ENCODE peak calls at places on chromosomes 1 and 21, in eight cellular contexts. H is tibial artery, L is dorsolateral prefrontal cortex, S is mesothelial cell of epicardium, C is lung, Q is transverse colon, T is nephron progenitor cell, E is astrocyte of the spinal cord. W is an unnamed sample.

GRCh38 chr1:23101101-23101827 is 67.4 kb downstream of the LUZP1 start:
- DNase-seq in T (no peak), C (no peak), Q (no peak), S (no peak), E (no peak), L (no peak), H (no peak), W (no peak)

GRCh38 chr21:46250146-46250725 is 21.7 kb upstream of the LSS start:
- DNase-seq in S (no peak), Q (no peak), L (no peak), H (no peak), E (no peak), T (no peak), C (no peak), W (peak)

GRCh38 chr1:30877205-30877912 is 31.2 kb downstream of the SDC3 start:
- DNase-seq in Q (peak), H (peak), C (peak), L (no peak), S (no peak), E (peak), T (no peak), W (no peak)

GRCh38 chr1:206923009-206923960 is 1.5 kb upstream of the FCMR start:
- DNase-seq in E (no peak), S (no peak), H (no peak), C (no peak), L (no peak), T (no peak), Q (peak), W (no peak)

GRCh38 chr21:32572574-32573420 is 12.5 kb downstream of the TCP10L start:
- DNase-seq in H (no peak), L (no peak), E (no peak), C (no peak), T (no peak), Q (peak), S (no peak), W (no peak)

GRCh38 chr1:10903826-10904225 is 107.4 kb upstream of the CASZ1 start:
- DNase-seq in C (no peak), E (no peak), T (no peak), H (no peak), Q (no peak), S (no peak), L (no peak), W (no peak)

GRCh38 chr1:33966346-33967141 is 102.7 kb downstream of the HMGB4 start:
- DNase-seq in S (no peak), T (no peak), E (peak), C (no peak), Q (no peak), H (no peak), L (no peak), W (no peak)

GRCh38 chr1:246214708-246215504 is 292.2 kb downstream of the SMYD3 start:
- DNase-seq in H (no peak), Q (peak), T (no peak), L (no peak), S (no peak), E (peak), C (peak), W (no peak)

GRCh38 chr1:247392088-247392487 is 23.9 kb upstream of the NLRP3 start:
- DNase-seq in E (no peak), L (no peak), Q (no peak), H (no peak), C (no peak), T (no peak), S (no peak), W (no peak)

GRCh38 chr1:50326026-50326425 is 97.2 kb downstream of the DMRTA2 start:
- DNase-seq in Q (no peak), L (no peak), H (no peak), S (no peak), C (no peak), T (no peak), E (no peak), W (no peak)

GRCh38 chr1:27616441-27616840 is 12.5 kb upstream of the AHDC1 start:
- DNase-seq in H (no peak), C (no peak), L (no peak), T (no peak), Q (no peak), S (no peak), E (no peak), W (no peak)
- TF ChIP-seq CTCF in H (no peak), C (no peak), L (no peak), T (no peak), Q (no peak), S (no peak), E (peak), W (no peak)

GRCh38 chr1:85603086-85603485 is 22.5 kb downstream of the CCN1 start:
- DNase-seq in S (no peak), Q (no peak), T (no peak), L (no peak), C (no peak), H (no peak), E (no peak), W (no peak)
- TF ChIP-seq CTCF in S (no peak), Q (no peak), T (no peak), L (no peak), C (no peak), H (no peak), E (no peak), W (no peak)

GRCh38 chr21:45177039-45177438 is 102.7 kb downstream of the ADARB1 start:
- DNase-seq in L (no peak), E (no peak), C (no peak), T (no peak), Q (no peak), H (no peak), S (no peak), W (no peak)

GRCh38 chr21:45180289-45180599 is 105.9 kb downstream of the ADARB1 start:
- DNase-seq in H (no peak), C (no peak), E (no peak), S (no peak), T (no peak), L (no peak), Q (no peak), W (no peak)

GRCh38 chr21:45179568-45180288 is 105.3 kb downstream of the ADARB1 start:
- DNase-seq in H (no peak), L (no peak), S (no peak), C (no peak), Q (no peak), E (no peak), T (no peak), W (no peak)

GRCh38 chr21:45178072-45178608 is 103.8 kb downstream of the ADARB1 start:
- DNase-seq in C (no peak), T (no peak), E (no peak), L (no peak), H (no peak), Q (no peak), S (no peak), W (no peak)

DNA sequence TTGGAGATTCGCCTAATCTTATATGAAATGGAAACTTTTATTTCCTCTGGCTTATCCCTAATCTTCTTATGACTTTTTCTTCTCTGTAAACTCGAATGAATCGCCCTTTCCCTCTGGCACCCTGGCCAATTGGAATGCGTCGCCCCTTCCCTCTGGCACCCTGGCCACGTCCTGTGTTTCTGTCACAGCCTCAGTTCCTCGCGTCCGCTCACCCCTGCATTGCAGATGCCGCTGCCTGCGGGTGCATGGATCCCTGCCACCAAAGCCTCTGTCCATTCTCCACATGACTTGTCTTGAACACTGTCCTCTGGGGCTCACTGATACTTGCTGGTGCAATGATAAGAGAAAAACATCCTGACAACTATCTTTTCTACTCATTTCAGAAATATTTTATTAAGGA is 104.6 kb downstream of the ADARB1 start:
- DNase-seq in H (no peak), T (no peak), C (no peak), S (no peak), L (no peak), E (no peak), Q (no peak), W (no peak)
- TF ChIP-seq CTCF in H (no peak), T (no peak), C (no peak), S (no peak), L (no peak), E (no peak), Q (no peak), W (no peak)

GRCh38 chr1:6033986-6034749 is 11.5 kb upstream of the KCNAB2 start:
- DNase-seq in E (no peak), C (peak), T (peak), H (no peak), Q (peak), L (peak), S (no peak), W (no peak)
- TF ChIP-seq CTCF in E (peak), C (peak), T (peak), H (peak), Q (peak), L (peak), S (peak), W (peak)

DNA sequence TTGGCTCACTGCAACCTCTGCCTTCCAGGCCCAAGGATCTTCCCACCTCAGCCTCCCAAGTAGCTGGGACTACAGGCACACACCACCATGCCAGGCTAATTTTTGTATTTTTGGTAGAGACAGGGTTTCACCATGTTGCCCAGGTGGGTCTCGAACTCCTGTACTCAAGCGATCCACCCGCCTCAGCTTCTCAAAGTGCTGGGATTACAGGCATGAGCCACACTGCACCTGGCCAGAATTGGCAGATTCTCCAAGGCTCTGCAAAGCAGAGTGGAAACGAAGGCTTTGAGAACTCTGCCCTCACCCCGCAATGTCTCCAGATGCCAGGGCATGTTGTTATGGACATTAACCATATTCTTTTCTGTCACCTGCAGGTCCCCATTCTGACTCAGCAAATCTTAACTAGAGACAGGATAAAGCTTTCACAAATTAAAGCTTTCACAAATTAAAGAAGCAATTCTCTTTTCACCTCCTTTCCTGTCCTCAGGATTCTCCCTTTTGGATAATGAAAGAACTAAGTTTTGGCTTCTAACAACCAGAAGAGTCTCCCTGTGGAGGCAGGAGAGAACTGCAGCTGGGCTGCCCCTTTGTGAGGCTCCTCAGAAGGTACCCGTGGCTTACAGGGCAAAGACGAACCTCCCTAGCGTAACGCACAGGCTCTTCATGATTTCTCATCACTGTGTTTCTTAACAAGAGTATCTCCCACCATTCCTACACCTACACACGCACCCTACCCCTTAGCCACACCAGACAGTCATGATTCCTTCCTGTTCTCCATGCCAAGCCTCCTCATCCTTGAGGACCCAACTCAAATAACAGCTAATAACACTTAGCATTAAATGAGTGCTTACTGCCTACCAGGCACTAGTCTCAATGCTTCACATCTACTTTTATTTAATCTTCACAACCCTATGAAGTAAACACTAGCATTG is 29.8 kb downstream of the GPA33 start:
- DNase-seq in H (no peak), L (no peak), C (no peak), S (no peak), Q (no peak), E (peak), T (no peak), W (no peak)
- TF ChIP-seq CTCF in H (no peak), L (no peak), C (no peak), S (no peak), Q (no peak), E (peak), T (peak), W (peak)

GRCh38 chr1:63569917-63570316 is 23.3 kb upstream of the PGM1 start:
- DNase-seq in T (no peak), L (no peak), C (no peak), S (no peak), H (no peak), Q (no peak), E (no peak), W (no peak)

DNA sequence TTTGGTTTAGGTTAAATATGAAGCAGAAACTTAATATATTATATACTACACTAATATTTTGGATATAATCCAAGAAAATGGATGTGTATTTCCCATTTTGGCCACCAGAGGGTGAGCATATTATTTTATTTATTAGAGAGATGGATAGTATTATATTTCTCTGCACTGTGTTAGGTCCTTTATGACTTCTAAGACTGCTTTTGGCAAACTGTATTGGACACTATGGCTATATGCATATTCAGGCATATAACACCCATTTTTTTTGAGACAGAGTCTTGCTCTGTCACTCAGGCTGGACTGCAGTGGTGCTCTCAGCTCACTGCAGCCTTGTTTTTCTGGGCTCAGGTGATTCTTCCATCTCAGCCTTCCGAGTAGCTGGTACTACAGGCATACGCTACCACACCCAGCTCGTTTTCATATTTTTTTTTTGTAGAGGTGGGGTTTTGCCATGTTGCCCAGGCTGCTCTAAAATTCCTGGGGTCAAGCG is 17.8 kb upstream of the PGM1 start:
- DNase-seq in C (no peak), T (no peak), E (peak), S (no peak), H (no peak), L (no peak), Q (no peak), W (no peak)
- TF ChIP-seq CTCF in C (peak), T (peak), E (peak), S (peak), H (peak), L (peak), Q (peak), W (peak)

GRCh38 chr1:112312315-112312714 is 83.7 kb upstream of the CTTNBP2NL start:
- DNase-seq in E (no peak), T (no peak), S (no peak), H (no peak), C (no peak), Q (no peak), L (no peak), W (no peak)
- TF ChIP-seq CTCF in E (no peak), T (no peak), S (no peak), H (no peak), C (no peak), Q (no peak), L (no peak), W (no peak)

GRCh38 chr1:17998889-17999288 is 108.7 kb upstream of the IGSF21 start:
- DNase-seq in Q (no peak), L (no peak), T (no peak), H (no peak), C (no peak), S (no peak), E (no peak), W (no peak)
- TF ChIP-seq CTCF in Q (no peak), L (no peak), T (peak), H (no peak), C (no peak), S (no peak), E (no peak), W (peak)

GRCh38 chr1:100455478-100456072 is 82.4 kb upstream of the GPR88 start:
- DNase-seq in Q (no peak), T (no peak), C (no peak), S (no peak), E (peak), L (no peak), H (no peak), W (no peak)
- TF ChIP-seq CTCF in Q (peak), T (peak), C (no peak), S (peak), E (peak), L (peak), H (peak), W (peak)

GRCh38 chr1:41754540-41754939 is 164.2 kb downstream of the HIVEP3 start:
- DNase-seq in C (no peak), H (no peak), E (no peak), T (no peak), L (no peak), S (no peak), Q (no peak), W (no peak)
- TF ChIP-seq CTCF in C (no peak), H (no peak), E (peak), T (no peak), L (no peak), S (no peak), Q (no peak), W (no peak)

W was measured in type B pancreatic cell.